ENCODE peak calls at places on chromosome 5, in five cellular contexts. Z is transverse colon, T is RWPE1, P is HFF-Myc, A is RPMI8226. V is an unnamed sample.

GRCh38 chr5:91850031-91850430 is 466.9 kb upstream of the ARRDC3 start:
- DNase-seq in P (no peak), T (no peak), Z (no peak), A (no peak), V (no peak)

GRCh38 chr5:1728846-1729245 is 70.8 kb downstream of the MRPL36 start:
- DNase-seq in Z (no peak), P (no peak), A (no peak), T (no peak), V (no peak)

GRCh38 chr5:40441733-40442132 is 238.0 kb upstream of the PTGER4 start:
- DNase-seq in T (no peak), A (no peak), Z (peak), P (no peak), V (no peak)

GRCh38 chr5:1832511-1833250 is 31.5 kb downstream of the NDUFS6 start:
- DNase-seq in A (no peak), P (no peak), T (no peak), Z (no peak), V (no peak)

GRCh38 chr5:77076961-77077820 is 9.9 kb downstream of the ZBED3 start:
- DNase-seq in A (peak), T (peak), P (no peak), Z (peak), V (no peak)

GRCh38 chr5:138128344-138128743 is 10.9 kb downstream of the NME5 start:
- DNase-seq in A (no peak), Z (no peak), T (no peak), P (no peak), V (no peak)

GRCh38 chr5:125042243-125042887 is 295.9 kb upstream of the ZNF608 start:
- DNase-seq in P (peak), Z (no peak), A (no peak), T (no peak), V (peak)

GRCh38 chr5:11890777-11891176 is 13.5 kb downstream of the CTNND2 start:
- DNase-seq in A (no peak), T (no peak), P (no peak), Z (no peak), V (no peak)

GRCh38 chr5:177472460-177473441 is 683 bp downstream of the DBN1 start:
- DNase-seq in T (no peak), A (peak), P (no peak), Z (peak), V (no peak)

GRCh38 chr5:113612060-113612496 is 98.6 kb downstream of the YTHDC2 start:
- DNase-seq in P (peak), A (peak), T (peak), Z (no peak), V (no peak)

GRCh38 chr5:129629581-129629980 is 118.3 kb upstream of the MINAR2 start:
- DNase-seq in P (no peak), T (no peak), Z (no peak), A (no peak), V (no peak)

GRCh38 chr5:116862632-116863455 is 288.2 kb upstream of the SEMA6A start:
- DNase-seq in Z (no peak), P (no peak), A (no peak), T (no peak), V (no peak)

GRCh38 chr5:149470942-149471341 is 80.3 kb downstream of the CSNK1A1 start:
- DNase-seq in Z (no peak), T (no peak), P (no peak), A (no peak), V (no peak)

GRCh38 chr5:140341591-140341990 is 4.8 kb downstream of the HBEGF start:
- DNase-seq in A (no peak), Z (no peak), P (no peak), T (no peak), V (no peak)

GRCh38 chr5:128551476-128551875 is 13.4 kb upstream of the FBN2 start:
- DNase-seq in A (no peak), Z (no peak), T (no peak), P (no peak), V (no peak)

GRCh38 chr5:9477537-9477936 is 68.3 kb downstream of the SEMA5A start:
- DNase-seq in Z (no peak), T (no peak), A (no peak), P (no peak), V (no peak)

V was measured in BJ.